ENCODE peak calls at places on chromosomes 2 and 18, in ten cellular contexts. One of them, this sample, is unnamed.

GRCh38 chr2:216012133-216012829 is 1.1 kb downstream of the MREG start:
- DNase-seq in kidney: no peak
- DNase-seq in H7: peak
- DNase-seq in gastrocnemius medialis: no peak
- DNase-seq in A673: no peak
- DNase-seq in OCI-LY7: peak
- DNase-seq in naive thymus-derived CD4-positive, alpha-beta T cell: no peak
- DNase-seq in DND-41: no peak
- DNase-seq in left lung: no peak
- DNase-seq in Peyer's patch: no peak
- DNase-seq in this sample: no peak

GRCh38 chr2:157438907-157439791 is 4.7 kb downstream of the CYTIP start:
- DNase-seq in left lung: no peak
- DNase-seq in OCI-LY7: peak
- DNase-seq in kidney: no peak
- DNase-seq in H7: no peak
- DNase-seq in gastrocnemius medialis: no peak
- DNase-seq in naive thymus-derived CD4-positive, alpha-beta T cell: peak
- DNase-seq in DND-41: no peak
- DNase-seq in A673: peak
- DNase-seq in Peyer's patch: peak
- DNase-seq in this sample: peak

GRCh38 chr2:144341538-144341937 is 178.4 kb downstream of the ZEB2 start:
- DNase-seq in left lung: no peak
- DNase-seq in A673: no peak
- DNase-seq in gastrocnemius medialis: no peak
- DNase-seq in H7: no peak
- DNase-seq in kidney: no peak
- DNase-seq in Peyer's patch: no peak
- DNase-seq in naive thymus-derived CD4-positive, alpha-beta T cell: no peak
- DNase-seq in OCI-LY7: no peak
- DNase-seq in DND-41: no peak
- DNase-seq in this sample: no peak

GRCh38 chr18:35276276-35276675 is 13.8 kb downstream of the ZSCAN30 start:
- DNase-seq in OCI-LY7: no peak
- DNase-seq in left lung: no peak
- DNase-seq in kidney: no peak
- DNase-seq in naive thymus-derived CD4-positive, alpha-beta T cell: no peak
- DNase-seq in DND-41: no peak
- DNase-seq in H7: no peak
- DNase-seq in Peyer's patch: no peak
- DNase-seq in gastrocnemius medialis: no peak
- DNase-seq in A673: no peak
- DNase-seq in this sample: no peak

GRCh38 chr2:229901819-229902218 is 20.0 kb downstream of the TRIP12 start:
- DNase-seq in left lung: no peak
- DNase-seq in H7: peak
- DNase-seq in gastrocnemius medialis: no peak
- DNase-seq in kidney: peak
- DNase-seq in naive thymus-derived CD4-positive, alpha-beta T cell: no peak
- DNase-seq in DND-41: no peak
- DNase-seq in Peyer's patch: no peak
- DNase-seq in A673: peak
- DNase-seq in OCI-LY7: no peak
- DNase-seq in this sample: no peak

GRCh38 chr2:40251146-40251545 is 200.7 kb downstream of the SLC8A1 start:
- DNase-seq in naive thymus-derived CD4-positive, alpha-beta T cell: no peak
- DNase-seq in Peyer's patch: no peak
- DNase-seq in gastrocnemius medialis: no peak
- DNase-seq in H7: no peak
- DNase-seq in kidney: no peak
- DNase-seq in left lung: no peak
- DNase-seq in A673: no peak
- DNase-seq in DND-41: no peak
- DNase-seq in OCI-LY7: no peak
- DNase-seq in this sample: no peak

GRCh38 chr2:641501-642430 is 35.4 kb downstream of the TMEM18 start:
- DNase-seq in Peyer's patch: no peak
- DNase-seq in OCI-LY7: no peak
- DNase-seq in DND-41: no peak
- DNase-seq in H7: no peak
- DNase-seq in gastrocnemius medialis: no peak
- DNase-seq in naive thymus-derived CD4-positive, alpha-beta T cell: no peak
- DNase-seq in kidney: no peak
- DNase-seq in left lung: no peak
- DNase-seq in A673: no peak
- DNase-seq in this sample: no peak

GRCh38 chr2:36478999-36479398 is 119.0 kb downstream of the FEZ2 start:
- DNase-seq in left lung: no peak
- DNase-seq in gastrocnemius medialis: no peak
- DNase-seq in Peyer's patch: no peak
- DNase-seq in OCI-LY7: no peak
- DNase-seq in H7: no peak
- DNase-seq in kidney: no peak
- DNase-seq in DND-41: no peak
- DNase-seq in naive thymus-derived CD4-positive, alpha-beta T cell: no peak
- DNase-seq in A673: no peak
- DNase-seq in this sample: no peak

GRCh38 chr18:76922107-76922506 is 99.8 kb downstream of the ZNF236 start:
- DNase-seq in naive thymus-derived CD4-positive, alpha-beta T cell: peak
- DNase-seq in DND-41: peak
- DNase-seq in A673: peak
- DNase-seq in gastrocnemius medialis: peak
- DNase-seq in H7: peak
- DNase-seq in OCI-LY7: peak
- DNase-seq in kidney: no peak
- DNase-seq in Peyer's patch: peak
- DNase-seq in left lung: no peak
- DNase-seq in this sample: peak

GRCh38 chr18:78092901-78093300 is 843.3 kb downstream of the GALR1 start:
- DNase-seq in gastrocnemius medialis: no peak
- DNase-seq in DND-41: no peak
- DNase-seq in A673: no peak
- DNase-seq in naive thymus-derived CD4-positive, alpha-beta T cell: no peak
- DNase-seq in kidney: no peak
- DNase-seq in H7: no peak
- DNase-seq in left lung: no peak
- DNase-seq in Peyer's patch: no peak
- DNase-seq in OCI-LY7: no peak
- DNase-seq in this sample: no peak

GRCh38 chr2:217249490-217250451 is 389.9 kb upstream of the TNP1 start:
- DNase-seq in Peyer's patch: no peak
- DNase-seq in left lung: no peak
- DNase-seq in H7: no peak
- DNase-seq in OCI-LY7: no peak
- DNase-seq in kidney: peak
- DNase-seq in A673: no peak
- DNase-seq in DND-41: no peak
- DNase-seq in gastrocnemius medialis: peak
- DNase-seq in naive thymus-derived CD4-positive, alpha-beta T cell: no peak
- DNase-seq in this sample: no peak

DNA sequence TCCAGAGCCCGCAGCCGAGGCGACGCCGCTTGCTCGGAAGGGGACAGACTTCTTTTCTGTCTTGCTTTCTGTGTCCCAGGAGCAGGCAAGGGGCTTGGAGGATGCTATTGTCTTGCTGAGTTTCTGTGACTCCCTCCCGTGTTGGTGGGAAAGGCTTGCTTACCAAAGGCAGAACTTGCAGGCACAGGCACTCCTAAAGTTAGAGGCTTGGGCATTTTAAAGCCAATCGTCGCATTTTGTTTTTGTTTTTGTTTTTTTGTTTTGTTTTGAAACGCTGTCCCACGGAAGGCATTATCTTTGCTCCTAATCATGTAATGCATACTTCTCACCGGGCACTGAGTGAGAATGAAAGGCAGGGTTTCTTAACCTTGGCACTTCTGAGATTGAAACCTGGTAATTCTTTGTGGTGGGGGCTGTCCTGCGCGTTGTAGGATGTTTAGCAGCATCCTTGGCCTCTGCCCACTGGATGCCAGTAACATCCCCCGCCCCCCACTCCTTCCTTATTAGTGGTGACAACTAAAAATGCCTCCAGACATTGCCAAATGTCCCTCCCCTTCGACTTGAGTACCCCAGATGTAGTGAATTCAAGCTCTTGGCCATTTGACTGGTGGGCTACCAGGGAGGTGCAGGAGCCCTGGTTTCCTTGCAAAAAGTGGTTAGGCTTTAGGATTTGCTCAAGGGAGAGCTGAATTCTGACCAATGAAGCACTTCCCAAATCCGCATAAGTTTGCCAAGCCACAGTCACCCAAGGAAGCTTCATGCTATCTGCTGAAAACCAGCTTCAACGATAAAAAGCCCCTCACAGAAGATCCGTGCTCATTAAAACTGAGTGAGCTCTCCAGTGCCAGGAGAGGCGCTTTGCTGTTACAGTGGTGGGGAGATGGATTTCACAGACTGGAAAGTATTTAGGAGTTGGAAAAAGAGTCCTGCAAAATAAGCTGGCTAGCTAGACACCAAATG is 1.1 kb downstream of the ANTXR1 start:
- DNase-seq in Peyer's patch: no peak
- DNase-seq in A673: peak
- DNase-seq in H7: peak
- DNase-seq in gastrocnemius medialis: no peak
- DNase-seq in OCI-LY7: no peak
- DNase-seq in DND-41: peak
- DNase-seq in naive thymus-derived CD4-positive, alpha-beta T cell: no peak
- DNase-seq in kidney: no peak
- DNase-seq in left lung: no peak
- DNase-seq in this sample: no peak
- H3K4me3 ChIP-seq in Peyer's patch: peak
- H3K4me3 ChIP-seq in A673: peak
- H3K4me3 ChIP-seq in H7: peak
- H3K4me3 ChIP-seq in gastrocnemius medialis: peak
- H3K4me3 ChIP-seq in OCI-LY7: no peak
- H3K4me3 ChIP-seq in DND-41: peak
- H3K4me3 ChIP-seq in naive thymus-derived CD4-positive, alpha-beta T cell: peak
- H3K4me3 ChIP-seq in kidney: peak
- H3K4me3 ChIP-seq in left lung: peak
- H3K4me3 ChIP-seq in this sample: no peak

DNA sequence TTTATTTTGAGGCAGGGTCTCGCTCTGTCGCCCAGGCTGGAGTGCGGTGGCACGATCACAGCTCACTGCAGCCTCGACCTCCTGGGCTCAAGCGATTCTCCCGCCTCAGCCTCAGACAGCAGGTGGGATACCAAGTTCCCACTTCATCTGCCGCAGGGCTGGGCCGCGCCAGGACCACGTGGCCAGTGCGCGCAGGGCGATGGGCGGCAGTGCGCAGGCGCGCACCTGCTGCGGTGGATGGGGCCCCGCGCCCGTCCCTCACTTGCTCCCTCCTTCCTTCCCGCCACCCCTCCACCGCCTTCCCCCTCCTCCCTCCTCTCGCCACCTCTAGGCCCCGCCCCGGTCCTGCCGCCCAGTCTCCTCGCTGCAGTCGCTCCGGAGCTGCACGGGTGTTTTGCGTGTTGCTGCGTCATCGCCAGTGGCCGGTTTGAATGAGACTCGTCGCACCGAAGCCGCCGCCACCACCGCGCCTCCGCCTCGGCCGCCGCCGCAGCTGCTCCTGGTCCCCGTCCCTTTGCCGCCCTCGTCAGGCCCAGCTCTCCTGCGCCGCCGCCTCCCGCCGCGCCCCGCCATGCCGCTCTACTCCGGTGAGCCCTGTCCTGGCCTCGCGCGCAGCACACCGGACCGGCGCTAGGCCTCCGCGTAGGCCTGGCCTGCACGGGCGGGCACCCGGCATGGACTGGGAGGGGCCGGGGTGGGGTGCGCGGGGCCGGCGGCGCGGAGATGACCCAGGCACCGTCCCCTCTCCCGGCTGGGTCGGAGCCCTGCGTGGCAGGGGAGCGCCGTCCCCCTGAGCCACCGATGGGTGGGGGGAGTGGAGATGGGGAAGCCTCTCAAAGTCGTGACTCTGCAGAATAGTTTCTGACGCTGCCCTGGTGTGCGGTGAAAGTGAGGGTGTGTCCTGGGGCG is at the start of gene USP14:
- DNase-seq in left lung: peak
- DNase-seq in OCI-LY7: peak
- DNase-seq in kidney: peak
- DNase-seq in gastrocnemius medialis: peak
- DNase-seq in naive thymus-derived CD4-positive, alpha-beta T cell: peak
- DNase-seq in A673: peak
- DNase-seq in DND-41: peak
- DNase-seq in H7: peak
- DNase-seq in Peyer's patch: peak
- DNase-seq in this sample: peak
- H3K4me3 ChIP-seq in left lung: peak
- H3K4me3 ChIP-seq in OCI-LY7: peak
- H3K4me3 ChIP-seq in kidney: peak
- H3K4me3 ChIP-seq in gastrocnemius medialis: peak
- H3K4me3 ChIP-seq in naive thymus-derived CD4-positive, alpha-beta T cell: peak
- H3K4me3 ChIP-seq in A673: peak
- H3K4me3 ChIP-seq in DND-41: peak
- H3K4me3 ChIP-seq in H7: peak
- H3K4me3 ChIP-seq in Peyer's patch: peak
- H3K4me3 ChIP-seq in this sample: peak

DNA sequence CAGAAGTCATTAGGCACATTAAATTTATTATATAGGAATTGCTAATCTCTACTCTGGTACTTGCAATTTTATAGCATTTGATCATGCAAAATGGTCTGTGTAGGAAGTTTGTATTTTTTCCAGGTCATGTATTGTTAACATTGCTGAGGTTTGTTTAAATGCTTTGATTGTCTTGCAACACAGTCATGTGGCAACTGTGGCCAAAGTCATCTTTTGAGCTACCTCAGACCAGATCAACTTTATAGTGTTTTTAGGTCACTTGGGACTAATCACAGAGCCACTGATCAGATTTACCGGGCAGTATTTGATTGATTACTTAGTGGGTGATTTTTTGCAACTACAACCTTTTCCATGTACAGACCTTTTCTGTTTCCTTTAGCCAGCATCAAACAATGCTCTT is 3.7 kb downstream of the SERPINB5 start:
- DNase-seq in kidney: no peak
- DNase-seq in A673: no peak
- DNase-seq in H7: no peak
- DNase-seq in gastrocnemius medialis: no peak
- DNase-seq in naive thymus-derived CD4-positive, alpha-beta T cell: no peak
- DNase-seq in Peyer's patch: no peak
- DNase-seq in left lung: no peak
- DNase-seq in OCI-LY7: no peak
- DNase-seq in DND-41: no peak
- DNase-seq in this sample: no peak
- H3K4me3 ChIP-seq in kidney: no peak
- H3K4me3 ChIP-seq in A673: no peak
- H3K4me3 ChIP-seq in H7: no peak
- H3K4me3 ChIP-seq in gastrocnemius medialis: no peak
- H3K4me3 ChIP-seq in naive thymus-derived CD4-positive, alpha-beta T cell: no peak
- H3K4me3 ChIP-seq in Peyer's patch: no peak
- H3K4me3 ChIP-seq in left lung: no peak
- H3K4me3 ChIP-seq in OCI-LY7: no peak
- H3K4me3 ChIP-seq in DND-41: no peak
- H3K4me3 ChIP-seq in this sample: no peak

DNA sequence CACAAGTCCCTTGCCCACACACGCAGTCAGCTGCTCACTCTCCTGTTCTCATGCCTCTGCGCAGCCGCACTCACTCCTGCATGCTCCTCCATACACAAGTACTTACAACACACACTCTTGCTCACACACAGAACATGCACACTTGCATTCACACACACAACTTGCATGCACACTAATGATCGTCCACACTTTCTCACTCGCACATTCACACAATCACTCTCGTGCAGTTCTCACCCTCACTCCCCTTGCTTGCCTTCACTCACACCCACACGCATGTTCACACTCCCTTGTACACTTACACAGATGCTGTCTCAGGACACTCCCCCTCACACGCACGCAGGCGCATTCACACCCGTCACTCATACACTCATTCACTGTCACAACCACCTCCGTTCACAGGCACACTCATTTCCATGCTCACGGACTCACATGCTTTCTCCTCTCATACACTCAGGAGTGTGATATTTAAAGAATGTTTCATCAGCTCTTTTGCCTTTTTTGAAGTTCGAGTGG is 36.1 kb upstream of the LYPD6B start:
- DNase-seq in gastrocnemius medialis: no peak
- DNase-seq in OCI-LY7: no peak
- DNase-seq in naive thymus-derived CD4-positive, alpha-beta T cell: no peak
- DNase-seq in DND-41: no peak
- DNase-seq in left lung: no peak
- DNase-seq in kidney: no peak
- DNase-seq in Peyer's patch: no peak
- DNase-seq in H7: no peak
- DNase-seq in A673: no peak
- DNase-seq in this sample: no peak
- H3K4me3 ChIP-seq in gastrocnemius medialis: no peak
- H3K4me3 ChIP-seq in OCI-LY7: no peak
- H3K4me3 ChIP-seq in naive thymus-derived CD4-positive, alpha-beta T cell: no peak
- H3K4me3 ChIP-seq in DND-41: no peak
- H3K4me3 ChIP-seq in left lung: no peak
- H3K4me3 ChIP-seq in kidney: no peak
- H3K4me3 ChIP-seq in Peyer's patch: no peak
- H3K4me3 ChIP-seq in H7: no peak
- H3K4me3 ChIP-seq in A673: no peak
- H3K4me3 ChIP-seq in this sample: no peak